ENCODE peak calls at places on chromosomes 6 and 20, in five cellular contexts. Z is K562, X is WTC11, H is A549, T is GM12878. B is an unnamed sample.

GRCh38 chr20:50330504-50331313 is 140.1 kb downstream of the CEBPB start:
- DNase-seq in X (no peak), H (no peak), T (no peak), Z (no peak), B (peak; percentile 79)

GRCh38 chr6:74073896-74074295 is 377.9 kb downstream of the CD109 start:
- DNase-seq in H (no peak), Z (no peak), T (no peak), X (no peak), B (no peak)

GRCh38 chr6:119348308-119349040 is 1.1 kb downstream of the MAN1A1 start:
- DNase-seq in T (no peak), Z (peak; percentile 43), X (peak; percentile 46), H (no peak), B (peak; percentile 80)

GRCh38 chr20:32411955-32412706 is 54.0 kb downstream of the ASXL1 start:
- DNase-seq in X (no peak), Z (no peak), T (peak; percentile 11), H (no peak), B (no peak)

GRCh38 chr6:27867941-27868705 is 44.1 kb downstream of the OR2B2 start:
- DNase-seq in H (no peak), T (no peak), Z (no peak), X (no peak), B (no peak)

GRCh38 chr6:124223596-124223995 is 419.9 kb downstream of the NKAIN2 start:
- DNase-seq in Z (no peak), T (no peak), X (no peak), H (no peak), B (no peak)

GRCh38 chr6:3438190-3439167 is 18.4 kb downstream of the SLC22A23 start:
- DNase-seq in X (no peak), Z (no peak), T (no peak), H (peak; percentile 71), B (peak; percentile 68)

GRCh38 chr6:23601811-23602340 is 524.1 kb upstream of the NRSN1 start:
- DNase-seq in X (no peak), H (no peak), T (no peak), Z (no peak), B (no peak)

GRCh38 chr20:44187054-44187762 is at the start of gene JPH2:
- DNase-seq in T (no peak), X (peak; percentile 74), H (peak; percentile 58), Z (no peak), B (no peak)

GRCh38 chr20:45974896-45975565 is 3.0 kb upstream of the ZNF335 start:
- DNase-seq in H (no peak), T (no peak), Z (no peak), X (no peak), B (no peak)

GRCh38 chr6:131636880-131637792 is at the start of gene ENPP3:
- DNase-seq in T (no peak), Z (peak; percentile 27), X (no peak), H (no peak), B (peak; percentile 89)

GRCh38 chr6:12791371-12791770 is 74.8 kb downstream of the PHACTR1 start:
- DNase-seq in Z (no peak), H (no peak), X (no peak), T (no peak), B (no peak)
- TF ChIP-seq ESRRA in Z (no peak), H (no peak), X (no peak), T (no peak), B (no peak)

GRCh38 chr20:24768226-24768625 is 180.8 kb upstream of the CST7 start:
- DNase-seq in T (no peak), X (no peak), Z (no peak), H (no peak), B (no peak)
- TF ChIP-seq ESRRA in T (no peak), X (no peak), Z (no peak), H (no peak), B (no peak)

DNA sequence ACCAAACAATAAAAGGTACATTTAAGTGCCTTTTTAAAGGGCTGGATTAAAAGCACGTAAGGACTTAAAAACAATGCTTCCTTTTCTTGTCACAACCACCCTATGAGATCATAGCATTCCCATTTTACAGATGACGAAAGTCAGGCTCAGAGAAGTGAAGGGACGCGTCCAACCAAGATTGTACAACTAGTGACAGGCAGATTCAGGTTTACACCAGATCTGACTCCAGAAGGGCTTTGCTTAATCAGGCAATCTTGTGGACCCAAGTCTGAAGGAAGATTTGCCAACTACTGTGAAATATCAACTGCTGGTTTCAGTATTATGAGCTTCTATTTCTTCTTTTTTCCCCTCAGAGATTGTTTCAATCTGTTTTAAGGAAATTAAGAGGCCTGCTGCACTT is 876 bp downstream of the ENPP4 start:
- DNase-seq in T (no peak), X (no peak), H (no peak), Z (no peak), B (no peak)
- TF ChIP-seq ESRRA in T (no peak), X (no peak), H (no peak), Z (no peak), B (no peak)

DNA sequence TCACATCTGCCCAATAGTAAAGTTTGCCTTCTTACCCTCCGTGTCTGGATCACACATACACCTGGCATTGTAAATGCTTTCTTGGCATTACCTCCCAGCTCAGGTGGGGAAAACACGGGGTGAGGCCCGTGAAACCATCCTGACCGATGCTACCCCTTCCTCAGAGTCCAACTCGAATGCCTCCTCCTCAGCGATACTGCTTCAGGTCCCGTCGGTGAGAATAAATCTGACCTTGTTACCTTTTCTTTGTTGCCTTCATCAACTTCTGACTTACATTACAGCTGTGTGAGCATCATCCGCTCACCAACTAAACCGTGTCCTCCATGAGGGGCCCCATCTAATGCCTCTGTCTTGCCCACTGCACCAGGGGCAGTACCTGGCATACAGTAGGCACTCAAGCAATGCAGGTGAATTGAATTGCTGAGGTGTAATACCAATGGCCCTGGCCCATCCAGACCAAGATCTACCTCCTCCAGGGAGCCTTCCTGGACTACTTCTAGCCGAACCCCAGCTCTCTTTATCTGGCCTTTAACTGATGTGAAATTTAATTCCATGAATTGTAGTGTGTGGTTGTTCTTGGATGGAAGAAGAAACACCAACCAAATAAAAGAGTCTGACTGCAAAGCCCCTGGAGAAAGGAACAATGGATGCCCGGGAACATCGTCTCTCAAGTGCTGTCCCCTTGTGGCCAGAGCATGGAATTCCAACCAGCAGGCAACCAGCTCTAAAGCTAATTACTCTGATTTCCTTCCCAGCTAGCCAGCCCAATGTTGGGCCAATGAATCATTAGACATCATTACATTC is 141.5 kb downstream of the ANKRD60 start:
- DNase-seq in Z (peak; percentile 43), H (peak; percentile 56), T (no peak), X (peak; percentile 72), B (peak; percentile 51)
- TF ChIP-seq ESRRA in Z (no peak), H (no peak), T (no peak), X (no peak), B (no peak)

GRCh38 chr6:151675746-151676459 is 131.6 kb upstream of the ESR1 start:
- DNase-seq in T (peak; percentile 11), H (peak; percentile 46), Z (peak; percentile 84), X (peak; percentile 70), B (peak; percentile 64)
- TF ChIP-seq ESRRA in T (no peak), H (no peak), Z (no peak), X (no peak), B (no peak)

DNA sequence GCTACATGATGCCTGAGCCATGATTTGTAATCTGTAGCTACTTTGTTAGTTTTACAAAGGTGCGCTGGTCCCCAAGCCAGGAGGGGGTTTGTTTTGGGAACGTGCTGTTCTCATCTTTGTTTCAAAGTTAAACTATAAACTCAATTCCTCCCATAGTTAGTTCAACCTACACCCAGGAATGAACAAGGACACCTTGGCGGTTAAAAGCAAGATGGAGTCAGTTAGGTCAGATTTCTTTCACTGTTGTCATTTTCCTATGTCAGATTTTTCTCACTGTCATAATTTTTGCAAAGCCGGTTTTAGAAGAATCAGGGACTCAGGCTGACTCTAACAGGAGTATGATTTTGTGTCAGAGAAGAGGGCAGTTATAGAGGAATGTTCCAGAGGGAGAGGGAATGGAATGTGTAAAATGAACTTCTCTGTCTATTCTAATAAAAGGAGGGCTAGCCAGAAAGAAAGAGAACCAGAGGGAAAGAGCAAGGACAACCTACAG is 2.3 kb upstream of the GMPR start:
- DNase-seq in Z (no peak), H (no peak), T (no peak), X (no peak), B (no peak)
- TF ChIP-seq ESRRA in Z (no peak), H (no peak), T (no peak), X (no peak), B (no peak)

DNA sequence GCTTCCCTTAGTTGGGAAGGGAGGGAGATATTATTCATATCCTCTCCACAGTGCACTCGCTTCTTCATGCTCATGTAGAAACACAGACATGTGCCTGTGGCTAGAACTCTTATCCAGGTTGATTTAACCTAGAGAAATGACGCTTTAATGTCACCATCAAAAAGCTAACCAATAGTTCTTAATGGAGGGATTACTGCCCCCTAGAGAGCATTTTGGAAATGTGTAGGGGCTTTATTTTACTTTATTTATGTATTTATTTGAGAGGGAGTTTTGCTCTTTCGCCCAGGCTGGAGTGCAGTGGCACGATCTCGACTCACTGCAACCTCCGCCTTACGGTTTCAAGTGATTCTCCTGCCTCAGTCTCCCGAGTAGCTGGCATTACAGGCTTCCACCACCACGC is 229.6 kb downstream of the SOD2 start:
- DNase-seq in Z (no peak), X (no peak), H (no peak), T (no peak), B (no peak)
- TF ChIP-seq ESRRA in Z (no peak), X (no peak), H (no peak), T (no peak), B (no peak)